ENCODE peak calls at places on chromosome 14, in four cellular contexts. One of them, this sample, is unnamed.

GRCh38 chr14:92724516-92725340 is 23.7 kb downstream of the LGMN start:
- DNase-seq in mesothelial cell of epicardium: no peak
- DNase-seq in vagina: no peak
- DNase-seq in AG09319: no peak
- DNase-seq in this sample: no peak

GRCh38 chr14:52067873-52068740 is 752 bp downstream of the NID2 start:
- DNase-seq in mesothelial cell of epicardium: peak
- DNase-seq in vagina: no peak
- DNase-seq in AG09319: no peak
- DNase-seq in this sample: peak

GRCh38 chr14:92686411-92686762 is 62.0 kb downstream of the LGMN start:
- DNase-seq in mesothelial cell of epicardium: no peak
- DNase-seq in vagina: no peak
- DNase-seq in AG09319: no peak
- DNase-seq in this sample: no peak

GRCh38 chr14:58884442-58884841 is 246.7 kb downstream of the DACT1 start:
- DNase-seq in mesothelial cell of epicardium: no peak
- DNase-seq in vagina: no peak
- DNase-seq in AG09319: no peak
- DNase-seq in this sample: no peak

GRCh38 chr14:97902630-97903029 is 1105.4 kb downstream of the VRK1 start:
- DNase-seq in mesothelial cell of epicardium: no peak
- DNase-seq in vagina: no peak
- DNase-seq in AG09319: no peak
- DNase-seq in this sample: no peak

GRCh38 chr14:71060274-71060673 is 153.0 kb downstream of the PCNX1 start:
- DNase-seq in mesothelial cell of epicardium: no peak
- DNase-seq in vagina: no peak
- DNase-seq in AG09319: no peak
- DNase-seq in this sample: no peak

GRCh38 chr14:20460458-20461229 is 590 bp downstream of the PIP4P1 start:
- DNase-seq in mesothelial cell of epicardium: peak
- DNase-seq in vagina: no peak
- DNase-seq in AG09319: no peak
- DNase-seq in this sample: no peak

GRCh38 chr14:104137297-104138097 is 890 bp upstream of the KIF26A start:
- DNase-seq in mesothelial cell of epicardium: peak
- DNase-seq in vagina: no peak
- DNase-seq in AG09319: no peak
- DNase-seq in this sample: peak

GRCh38 chr14:51035611-51036192 is 59.2 kb downstream of the TRIM9 start:
- DNase-seq in mesothelial cell of epicardium: no peak
- DNase-seq in vagina: no peak
- DNase-seq in AG09319: no peak
- DNase-seq in this sample: no peak

GRCh38 chr14:103052407-103052806 is 4.9 kb downstream of the CDC42BPB start:
- DNase-seq in mesothelial cell of epicardium: no peak
- DNase-seq in vagina: no peak
- DNase-seq in AG09319: no peak
- DNase-seq in this sample: no peak

GRCh38 chr14:80522936-80523335 is 311.6 kb upstream of the DIO2 start:
- DNase-seq in mesothelial cell of epicardium: no peak
- DNase-seq in vagina: no peak
- DNase-seq in AG09319: no peak
- DNase-seq in this sample: no peak

GRCh38 chr14:70702154-70702553 is 60.4 kb downstream of the TTC9 start:
- DNase-seq in mesothelial cell of epicardium: no peak
- DNase-seq in vagina: no peak
- DNase-seq in AG09319: no peak
- DNase-seq in this sample: no peak

GRCh38 chr14:33401326-33401725 is 462.6 kb downstream of the NPAS3 start:
- DNase-seq in mesothelial cell of epicardium: no peak
- DNase-seq in vagina: no peak
- DNase-seq in AG09319: no peak
- DNase-seq in this sample: no peak

GRCh38 chr14:64772394-64772950 is 68.2 kb downstream of the PLEKHG3 start:
- DNase-seq in mesothelial cell of epicardium: no peak
- DNase-seq in vagina: no peak
- DNase-seq in AG09319: no peak
- DNase-seq in this sample: no peak

GRCh38 chr14:33914676-33915516 is 36.0 kb downstream of the EGLN3 start:
- DNase-seq in mesothelial cell of epicardium: no peak
- DNase-seq in vagina: no peak
- DNase-seq in AG09319: no peak
- DNase-seq in this sample: no peak

GRCh38 chr14:76923422-76924362 is 97.5 kb downstream of the LRRC74A start:
- DNase-seq in mesothelial cell of epicardium: no peak
- DNase-seq in vagina: no peak
- DNase-seq in AG09319: no peak
- DNase-seq in this sample: no peak

GRCh38 chr14:61523751-61524150 is 171.6 kb upstream of the HIF1A start:
- DNase-seq in mesothelial cell of epicardium: no peak
- DNase-seq in vagina: no peak
- DNase-seq in AG09319: no peak
- DNase-seq in this sample: no peak

GRCh38 chr14:104523546-104523935 is 56.0 kb upstream of the C14orf180 start:
- DNase-seq in mesothelial cell of epicardium: peak
- DNase-seq in vagina: no peak
- DNase-seq in AG09319: no peak
- DNase-seq in this sample: no peak

GRCh38 chr14:92317511-92317910 is 5.5 kb upstream of the SLC24A4 start:
- DNase-seq in mesothelial cell of epicardium: no peak
- DNase-seq in vagina: no peak
- DNase-seq in AG09319: no peak
- DNase-seq in this sample: no peak

GRCh38 chr14:77037886-77038511 is 9.5 kb upstream of the IRF2BPL start:
- DNase-seq in mesothelial cell of epicardium: no peak
- DNase-seq in vagina: peak
- DNase-seq in AG09319: no peak
- DNase-seq in this sample: no peak

GRCh38 chr14:20587489-20588154 is at the start of gene RNASE11:
- DNase-seq in mesothelial cell of epicardium: no peak
- DNase-seq in vagina: no peak
- DNase-seq in AG09319: no peak
- DNase-seq in this sample: no peak

GRCh38 chr14:61320806-61321384 is 484 bp upstream of the PRKCH start:
- DNase-seq in mesothelial cell of epicardium: peak
- DNase-seq in vagina: no peak
- DNase-seq in AG09319: no peak
- DNase-seq in this sample: no peak

GRCh38 chr14:24246765-24247212 is 4.4 kb upstream of the TINF2 start:
- DNase-seq in mesothelial cell of epicardium: no peak
- DNase-seq in vagina: no peak
- DNase-seq in AG09319: no peak
- DNase-seq in this sample: peak

GRCh38 chr14:61565181-61565580 is 130.1 kb upstream of the HIF1A start:
- DNase-seq in mesothelial cell of epicardium: no peak
- DNase-seq in vagina: no peak
- DNase-seq in AG09319: no peak
- DNase-seq in this sample: no peak

GRCh38 chr14:57085043-57085442 is 183.7 kb downstream of the EXOC5 start:
- DNase-seq in mesothelial cell of epicardium: no peak
- DNase-seq in vagina: no peak
- DNase-seq in AG09319: no peak
- DNase-seq in this sample: no peak

DNA sequence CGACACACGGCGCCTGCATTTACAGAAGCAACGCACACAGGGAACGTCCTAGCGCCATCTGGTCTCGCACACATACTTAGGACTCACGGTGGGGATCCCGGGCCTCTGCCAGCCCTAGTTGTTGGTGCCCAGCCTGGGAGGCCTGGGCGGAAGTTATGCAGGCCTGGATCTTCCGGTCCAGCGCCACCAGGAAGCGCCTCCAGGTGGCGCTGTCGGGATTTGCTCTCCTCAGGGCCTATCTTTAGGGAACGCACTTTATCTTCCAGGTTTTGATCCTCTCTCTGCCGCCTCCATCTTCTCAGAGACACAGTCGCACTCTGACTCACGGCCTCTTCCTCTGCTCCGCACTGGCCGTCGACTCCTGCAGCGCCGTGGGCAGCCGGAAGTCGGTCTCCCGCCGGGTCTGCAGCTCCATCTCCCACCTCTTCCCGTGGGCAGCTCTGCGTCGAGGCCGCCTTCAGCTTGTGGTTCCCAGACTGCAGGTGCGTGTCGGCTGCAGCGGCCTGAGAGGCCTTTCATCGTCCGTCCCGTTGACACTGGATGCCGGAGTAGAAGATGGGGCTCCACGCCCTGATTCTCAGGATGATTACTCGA is 760.4 kb downstream of the TMEM121 start:
- DNase-seq in mesothelial cell of epicardium: no peak
- DNase-seq in vagina: no peak
- DNase-seq in AG09319: no peak
- DNase-seq in this sample: peak
- TF ChIP-seq CTCF in mesothelial cell of epicardium: no peak
- TF ChIP-seq CTCF in vagina: no peak
- TF ChIP-seq CTCF in AG09319: no peak
- TF ChIP-seq CTCF in this sample: peak

GRCh38 chr14:63367742-63368364 is 49.1 kb upstream of the GPHB5 start:
- DNase-seq in mesothelial cell of epicardium: no peak
- DNase-seq in vagina: no peak
- DNase-seq in AG09319: no peak
- DNase-seq in this sample: no peak
- TF ChIP-seq CTCF in mesothelial cell of epicardium: no peak
- TF ChIP-seq CTCF in vagina: no peak
- TF ChIP-seq CTCF in AG09319: no peak
- TF ChIP-seq CTCF in this sample: no peak

DNA sequence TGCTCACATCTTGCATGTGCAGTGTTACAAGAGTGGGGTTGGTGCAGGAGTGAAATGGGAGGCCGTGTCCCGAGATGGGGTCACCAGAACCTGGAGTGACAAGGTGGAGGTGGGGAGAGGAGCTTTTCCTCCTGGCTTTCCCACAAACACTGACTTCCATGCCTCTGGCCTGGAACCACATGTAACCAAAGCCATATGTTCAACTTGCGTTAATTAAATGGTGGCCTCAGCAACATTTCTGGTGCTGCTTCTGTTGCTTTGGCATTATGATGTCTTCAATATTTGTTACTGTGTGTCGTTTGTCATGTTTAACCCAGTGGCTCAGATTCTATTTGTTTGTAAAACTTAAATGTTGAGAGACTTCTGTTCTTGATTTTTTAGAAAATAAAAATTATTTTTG is 110.2 kb downstream of the VCPKMT start:
- DNase-seq in mesothelial cell of epicardium: no peak
- DNase-seq in vagina: no peak
- DNase-seq in AG09319: no peak
- DNase-seq in this sample: no peak
- TF ChIP-seq CTCF in mesothelial cell of epicardium: no peak
- TF ChIP-seq CTCF in vagina: no peak
- TF ChIP-seq CTCF in AG09319: no peak
- TF ChIP-seq CTCF in this sample: no peak

GRCh38 chr14:37232907-37233481 is 35.3 kb downstream of the MIPOL1 start:
- DNase-seq in mesothelial cell of epicardium: no peak
- DNase-seq in vagina: no peak
- DNase-seq in AG09319: peak
- DNase-seq in this sample: peak
- TF ChIP-seq CTCF in mesothelial cell of epicardium: peak
- TF ChIP-seq CTCF in vagina: no peak
- TF ChIP-seq CTCF in AG09319: peak
- TF ChIP-seq CTCF in this sample: peak

GRCh38 chr14:99550387-99550992 is 53.5 kb downstream of the CCDC85C start:
- DNase-seq in mesothelial cell of epicardium: no peak
- DNase-seq in vagina: no peak
- DNase-seq in AG09319: no peak
- DNase-seq in this sample: no peak
- TF ChIP-seq CTCF in mesothelial cell of epicardium: no peak
- TF ChIP-seq CTCF in vagina: no peak
- TF ChIP-seq CTCF in AG09319: no peak
- TF ChIP-seq CTCF in this sample: no peak

GRCh38 chr14:32230181-32230580 is 27.1 kb upstream of the RNU6-8 start:
- DNase-seq in mesothelial cell of epicardium: no peak
- DNase-seq in vagina: no peak
- DNase-seq in AG09319: no peak
- DNase-seq in this sample: no peak
- TF ChIP-seq CTCF in mesothelial cell of epicardium: no peak
- TF ChIP-seq CTCF in vagina: no peak
- TF ChIP-seq CTCF in AG09319: no peak
- TF ChIP-seq CTCF in this sample: peak

DNA sequence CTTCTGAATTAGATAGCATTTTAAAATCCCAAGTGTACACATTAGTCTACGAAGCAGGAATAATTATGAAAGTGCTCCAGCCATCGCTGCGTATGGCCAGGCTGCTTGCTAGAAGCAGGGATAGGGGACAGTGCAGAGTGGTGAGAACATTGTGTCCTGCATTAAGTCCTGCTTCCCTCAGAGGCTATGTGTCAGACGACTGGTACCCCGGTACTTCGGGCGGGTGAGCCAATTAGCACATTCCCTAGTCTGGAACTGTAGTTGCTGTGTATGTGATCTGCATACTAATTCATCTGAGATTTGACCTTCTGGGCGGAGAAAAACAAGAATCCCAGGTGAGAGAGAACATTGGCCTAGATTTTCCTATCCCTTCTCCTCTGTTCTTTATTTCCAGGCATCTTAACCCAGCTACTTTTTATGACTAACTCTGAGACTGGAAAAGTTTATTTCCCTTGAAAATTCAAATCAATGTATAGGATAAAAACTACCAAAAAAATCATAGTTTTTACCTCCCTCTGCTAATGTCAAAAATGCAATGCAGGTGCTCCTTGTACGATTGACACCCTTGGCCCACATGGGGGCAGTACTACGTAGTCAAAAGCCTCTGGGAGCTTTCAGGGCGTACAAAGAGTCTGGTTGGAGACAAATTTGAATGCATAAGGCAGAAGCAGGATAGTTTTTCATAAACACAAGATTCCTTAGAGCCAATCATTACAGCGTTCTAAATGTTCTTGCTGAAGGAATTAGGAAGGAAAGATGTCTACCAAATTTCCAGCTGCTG is 764.3 kb downstream of the NOVA1 start:
- DNase-seq in mesothelial cell of epicardium: peak
- DNase-seq in vagina: no peak
- DNase-seq in AG09319: no peak
- DNase-seq in this sample: no peak
- TF ChIP-seq CTCF in mesothelial cell of epicardium: peak
- TF ChIP-seq CTCF in vagina: no peak
- TF ChIP-seq CTCF in AG09319: no peak
- TF ChIP-seq CTCF in this sample: no peak